ENCODE peak calls at places on chromosome 6, in ten cellular contexts. M, Z, O, P, N, H, B, I, V and J are unnamed samples.

GRCh38 chr6:4999586-4999985 is 4.3 kb downstream of the RPP40 start:
- DNase-seq in M (no peak), Z (no peak), O (no peak), P (no peak), N (no peak), H (no peak), B (no peak), I (no peak), V (no peak), J (no peak)

GRCh38 chr6:16256781-16257180 is 18.4 kb downstream of the GMPR start:
- DNase-seq in M (no peak), Z (no peak), O (no peak), P (no peak), N (no peak), H (no peak), B (no peak), I (no peak), V (no peak), J (no peak)

GRCh38 chr6:170130201-170130621 is 160.7 kb downstream of the DLL1 start:
- DNase-seq in M (no peak), Z (no peak), O (peak), P (no peak), N (no peak), H (no peak), B (no peak), I (no peak), V (no peak), J (no peak)

GRCh38 chr6:89895273-89895874 is 1.1 kb downstream of the GJA10 start:
- DNase-seq in M (no peak), Z (no peak), O (no peak), P (no peak), N (no peak), H (peak), B (peak), I (peak), V (no peak), J (no peak)

GRCh38 chr6:60687085-60687484 is 1598.9 kb downstream of the KHDRBS2 start:
- DNase-seq in M (no peak), Z (no peak), O (no peak), P (no peak), N (no peak), H (no peak), B (no peak), I (no peak), V (no peak), J (no peak)

GRCh38 chr6:3165631-3166534 is 8.5 kb upstream of the TUBB2A start:
- DNase-seq in M (no peak), Z (no peak), O (no peak), P (no peak), N (no peak), H (no peak), B (peak), I (no peak), V (no peak), J (no peak)

GRCh38 chr6:64984947-64985346 is 722.1 kb downstream of the EYS start:
- DNase-seq in M (no peak), Z (no peak), O (no peak), P (no peak), N (no peak), H (no peak), B (no peak), I (no peak), V (no peak), J (no peak)

GRCh38 chr6:148934956-148935355 is 188.1 kb downstream of the UST start:
- DNase-seq in M (no peak), Z (no peak), O (no peak), P (no peak), N (no peak), H (no peak), B (no peak), I (no peak), V (no peak), J (no peak)

GRCh38 chr6:47145212-47145611 is 103.1 kb upstream of the ADGRF1 start:
- DNase-seq in M (no peak), Z (no peak), O (no peak), P (no peak), N (no peak), H (no peak), B (no peak), I (no peak), V (no peak), J (no peak)

GRCh38 chr6:37630281-37630799 is 67.3 kb downstream of the MDGA1 start:
- DNase-seq in M (no peak), Z (no peak), O (no peak), P (peak), N (no peak), H (peak), B (peak), I (no peak), V (no peak), J (no peak)

GRCh38 chr6:161829186-161829794 is 555.4 kb upstream of the AGPAT4 start:
- DNase-seq in M (no peak), Z (no peak), O (no peak), P (no peak), N (no peak), H (no peak), B (no peak), I (no peak), V (no peak), J (no peak)

GRCh38 chr6:79048611-79049010 is 29.4 kb downstream of the PHIP start:
- DNase-seq in M (no peak), Z (no peak), O (no peak), P (no peak), N (no peak), H (peak), B (peak), I (peak), V (no peak), J (no peak)

GRCh38 chr6:10626154-10626741 is 68.2 kb downstream of the C6orf52 start:
- DNase-seq in M (no peak), Z (no peak), O (no peak), P (no peak), N (no peak), H (no peak), B (no peak), I (no peak), V (no peak), J (no peak)

GRCh38 chr6:138597336-138597735 is 98.0 kb upstream of the NHSL1 start:
- DNase-seq in M (no peak), Z (no peak), O (no peak), P (no peak), N (no peak), H (no peak), B (no peak), I (no peak), V (no peak), J (no peak)

GRCh38 chr6:97195117-97195516 is 87.9 kb downstream of the MMS22L start:
- DNase-seq in M (no peak), Z (no peak), O (no peak), P (no peak), N (no peak), H (no peak), B (no peak), I (no peak), V (no peak), J (no peak)

GRCh38 chr6:150579611-150580010 is 20.1 kb upstream of the PLEKHG1 start:
- DNase-seq in M (no peak), Z (no peak), O (no peak), P (no peak), N (no peak), H (no peak), B (no peak), I (no peak), V (no peak), J (no peak)

GRCh38 chr6:111517965-111518364 is 34.9 kb upstream of the REV3L start:
- DNase-seq in M (no peak), Z (no peak), O (no peak), P (no peak), N (no peak), H (no peak), B (no peak), I (no peak), V (no peak), J (no peak)

GRCh38 chr6:168025831-168026325 is 28.4 kb downstream of the KIF25 start:
- DNase-seq in M (no peak), Z (no peak), O (no peak), P (no peak), N (no peak), H (no peak), B (no peak), I (peak), V (no peak), J (no peak)

GRCh38 chr6:164085552-164086325 is 671.2 kb downstream of the QKI start:
- DNase-seq in M (no peak), Z (no peak), O (no peak), P (no peak), N (no peak), H (no peak), B (no peak), I (no peak), V (no peak), J (no peak)

GRCh38 chr6:140867336-140867735 is 1265.4 kb upstream of the GJE1 start:
- DNase-seq in M (no peak), Z (no peak), O (no peak), P (no peak), N (no peak), H (no peak), B (no peak), I (no peak), V (no peak), J (no peak)

GRCh38 chr6:44980841-44981240 is 347.3 kb upstream of the RUNX2 start:
- DNase-seq in M (no peak), Z (no peak), O (no peak), P (no peak), N (no peak), H (no peak), B (no peak), I (no peak), V (no peak), J (no peak)

GRCh38 chr6:63527658-63528514 is 44.4 kb upstream of the LOC128125822 start:
- DNase-seq in M (no peak), Z (no peak), O (no peak), P (no peak), N (peak), H (peak), B (peak), I (no peak), V (peak), J (no peak)

GRCh38 chr6:30754631-30755030 is 10.3 kb upstream of the IER3 start:
- DNase-seq in M (no peak), Z (no peak), O (no peak), P (no peak), N (no peak), H (no peak), B (peak), I (no peak), V (no peak), J (no peak)

GRCh38 chr6:90643366-90643765 is 56.5 kb upstream of the MAP3K7 start:
- DNase-seq in M (no peak), Z (no peak), O (no peak), P (no peak), N (no peak), H (no peak), B (no peak), I (peak), V (no peak), J (no peak)

GRCh38 chr6:89409461-89410035 is 2.5 kb downstream of the RRAGD start:
- DNase-seq in M (no peak), Z (no peak), O (no peak), P (no peak), N (no peak), H (no peak), B (no peak), I (no peak), V (no peak), J (no peak)